ENCODE peak calls at places on chromosomes 16 and 17, in five cellular contexts. H, S, X, V and A are unnamed samples.

GRCh38 chr17:34565715-34566114 is 13.7 kb upstream of the TMEM132E start:
- DNase-seq in H (no peak), X (no peak), V (no peak), S (no peak), A (no peak)

GRCh38 chr17:15496735-15497134 is 29.3 kb upstream of the CDRT4 start:
- DNase-seq in X (no peak), S (no peak), V (no peak), H (no peak), A (no peak)

GRCh38 chr17:64155751-64156544 is 26.0 kb upstream of the ERN1 start:
- DNase-seq in X (peak; percentile 85), S (peak; percentile 45), H (peak; percentile 57), V (no peak), A (peak; percentile 56)

GRCh38 chr17:35082073-35082657 is 18.7 kb upstream of the RFFL start:
- DNase-seq in H (no peak), X (no peak), V (no peak), S (peak; percentile 90), A (no peak)

GRCh38 chr17:74351552-74352210 is 10.0 kb downstream of the BTBD17 start:
- DNase-seq in X (no peak), S (no peak), H (no peak), V (no peak), A (no peak)

GRCh38 chr17:56893503-56893902 is 20.3 kb downstream of the TRIM25 start:
- DNase-seq in X (no peak), H (no peak), S (no peak), V (no peak), A (no peak)

GRCh38 chr16:50797456-50797855 is 55.6 kb downstream of the CYLD start:
- DNase-seq in X (no peak), S (peak; percentile 13), V (no peak), H (no peak), A (no peak)

GRCh38 chr16:65543781-65544740 is 422.2 kb upstream of the CDH11 start:
- DNase-seq in H (no peak), V (no peak), X (no peak), S (no peak), A (no peak)

GRCh38 chr17:20063665-20064648 is 54.8 kb downstream of the SPECC1 start:
- DNase-seq in V (no peak), H (peak; percentile 94), X (peak; percentile 64), S (peak; percentile 88), A (peak; percentile 84)

GRCh38 chr16:89290887-89291286 is 73.4 kb downstream of the ZNF778 start:
- DNase-seq in H (no peak), S (no peak), X (no peak), V (no peak), A (no peak)

GRCh38 chr16:57498031-57498430 is 11.7 kb upstream of the DOK4 start:
- DNase-seq in H (no peak), X (no peak), V (no peak), S (no peak), A (no peak)

GRCh38 chr17:75645501-75645888 is 12.3 kb downstream of the SMIM5 start:
- DNase-seq in H (no peak), S (peak; percentile 54), X (no peak), V (no peak), A (no peak)

GRCh38 chr16:2385441-2385840 is 43.8 kb upstream of the CCNF start:
- DNase-seq in V (no peak), H (no peak), X (no peak), S (peak; percentile 54), A (no peak)

GRCh38 chr17:64683791-64684190 is 21.7 kb upstream of the SMURF2 start:
- DNase-seq in H (no peak), X (no peak), V (no peak), S (peak; percentile 35), A (no peak)

GRCh38 chr17:79114455-79115301 is 40.1 kb downstream of the ENGASE start:
- DNase-seq in V (no peak), H (no peak), S (no peak), X (peak; percentile 26), A (no peak)

GRCh38 chr17:1313270-1314005 is 34.0 kb downstream of the TRARG1 start:
- DNase-seq in V (no peak), X (no peak), H (no peak), S (no peak), A (no peak)

GRCh38 chr16:19933740-19934139 is 49.1 kb upstream of the GPRC5B start:
- DNase-seq in X (no peak), V (no peak), H (no peak), S (no peak), A (no peak)

GRCh38 chr16:68087688-68088087 is 2.5 kb downstream of the NFATC3 start:
- DNase-seq in H (no peak), S (no peak), X (no peak), V (no peak), A (no peak)

DNA sequence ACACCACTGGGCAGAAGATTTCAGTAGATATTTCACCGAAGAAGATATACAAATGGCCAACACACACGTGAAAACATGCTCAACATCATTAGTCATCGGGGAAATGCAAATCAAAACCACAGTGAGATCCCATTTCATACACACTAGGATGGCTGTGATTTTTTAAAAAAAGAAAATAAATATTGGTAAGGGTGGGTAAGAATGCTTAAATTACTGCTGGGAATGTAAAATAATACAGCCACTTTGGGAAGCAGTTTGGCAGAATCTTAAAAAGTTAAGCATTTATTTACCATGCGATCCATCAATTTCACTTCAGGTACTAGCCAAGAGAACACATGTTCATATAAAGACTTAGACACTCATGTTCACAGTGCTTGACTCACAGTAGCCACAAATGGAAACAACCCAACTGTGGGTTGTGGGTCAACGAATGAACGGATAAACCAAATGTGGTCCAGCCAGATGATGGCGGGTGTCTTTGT is 6.5 kb upstream of the C16orf74 start:
- DNase-seq in V (peak; percentile 72), H (no peak), S (peak; percentile 89), X (no peak), A (no peak)
- H3K4me1 ChIP-seq in V (peaks cover 78% of the 10 kb centered on the region), H (peaks cover 4% of the 10 kb centered on the region), S (peaks cover 18% of the 10 kb centered on the region), X (peaks cover 2% of the 10 kb centered on the region), A (no peaks in the 10 kb centered on the region)

GRCh38 chr17:77454560-77455095 is 313.9 kb downstream of the SEC14L1 start:
- DNase-seq in H (no peak), V (peak; percentile 77), X (no peak), S (no peak), A (no peak)
- H3K4me1 ChIP-seq in H (peaks cover 88% of the 10 kb centered on the region), V (peaks cover 79% of the 10 kb centered on the region), X (peaks cover 98% of the 10 kb centered on the region), S (peaks cover 43% of the 10 kb centered on the region), A (peaks cover 69% of the 10 kb centered on the region)

GRCh38 chr16:997440-998051 is 16.0 kb downstream of the SOX8 start:
- DNase-seq in V (no peak), H (peak; percentile 35), S (peak; percentile 48), X (peak; percentile 60), A (no peak)

GRCh38 chr16:995783-996182 is 14.2 kb downstream of the SOX8 start:
- DNase-seq in X (no peak), H (no peak), V (no peak), S (no peak), A (no peak)

GRCh38 chr16:995087-995486 is 13.5 kb downstream of the SOX8 start:
- DNase-seq in H (no peak), S (peak; percentile 43), V (no peak), X (no peak), A (no peak)

GRCh38 chr16:998211-998610 is 16.6 kb downstream of the SOX8 start:
- DNase-seq in X (no peak), H (no peak), V (no peak), S (no peak), A (no peak)

GRCh38 chr16:996672-997071 is 15.1 kb downstream of the SOX8 start:
- DNase-seq in H (no peak), X (no peak), V (no peak), S (no peak), A (no peak)
- H3K4me1 ChIP-seq in H (peaks cover 13% of the 10 kb centered on the region), X (peaks cover 13% of the 10 kb centered on the region), V (no peaks in the 10 kb centered on the region), S (no peaks in the 10 kb centered on the region), A (no peaks in the 10 kb centered on the region)

GRCh38 chr16:87466975-87467501 is 25.8 kb downstream of the ZCCHC14 start:
- DNase-seq in V (no peak), X (no peak), H (no peak), S (no peak), A (no peak)
- H3K4me1 ChIP-seq in V (no peaks in the 10 kb centered on the region), X (peaks cover 96% of the 10 kb centered on the region), H (peaks cover 74% of the 10 kb centered on the region), S (peaks cover 37% of the 10 kb centered on the region), A (peaks cover 5% of the 10 kb centered on the region)

GRCh38 chr17:28726912-28727726 is 1.1 kb upstream of the TLCD1 start:
- DNase-seq in H (peak; percentile 95), S (peak; percentile 91), V (peak; percentile 97), X (peak; percentile 90), A (peak; percentile 96)
- H3K4me1 ChIP-seq in H (peaks cover 23% of the 10 kb centered on the region), S (peaks cover 17% of the 10 kb centered on the region), V (peaks cover 56% of the 10 kb centered on the region), X (peaks cover 44% of the 10 kb centered on the region), A (peaks cover 12% of the 10 kb centered on the region)

GRCh38 chr17:40608061-40608581 is 39.5 kb downstream of the SMARCE1 start:
- DNase-seq in H (no peak), X (no peak), S (no peak), V (no peak), A (no peak)

GRCh38 chr17:40612510-40613244 is 34.9 kb downstream of the SMARCE1 start:
- DNase-seq in H (no peak), S (no peak), V (no peak), X (no peak), A (no peak)

GRCh38 chr17:40607641-40608040 is 40.0 kb downstream of the SMARCE1 start:
- DNase-seq in S (no peak), V (no peak), X (no peak), H (no peak), A (no peak)

GRCh38 chr17:40611840-40612509 is 35.6 kb downstream of the SMARCE1 start:
- DNase-seq in H (no peak), V (no peak), X (no peak), S (no peak), A (no peak)

DNA sequence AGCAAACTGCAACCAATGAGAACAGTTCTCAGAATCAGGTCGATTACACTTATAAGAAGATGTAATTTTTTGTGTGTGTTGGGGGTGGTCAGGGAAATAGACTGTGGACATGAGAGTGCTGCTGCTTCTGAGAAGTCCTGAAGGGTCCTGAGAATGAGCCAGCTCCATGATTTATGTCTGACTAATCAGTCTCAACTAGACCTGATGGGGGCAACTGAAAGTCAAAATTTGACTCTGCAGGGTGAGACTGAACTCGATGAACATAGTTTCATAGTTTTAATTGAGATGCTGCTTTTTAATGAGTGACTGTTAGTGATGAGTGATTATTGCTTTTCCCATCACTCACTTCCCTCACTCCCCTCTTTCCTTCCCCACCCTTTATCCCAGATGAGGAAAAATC is 37.3 kb downstream of the SMARCE1 start:
- DNase-seq in V (no peak), S (no peak), X (no peak), H (no peak), A (no peak)
- H3K4me1 ChIP-seq in V (no peaks in the 10 kb centered on the region), S (no peaks in the 10 kb centered on the region), X (peaks cover 5% of the 10 kb centered on the region), H (no peaks in the 10 kb centered on the region), A (no peaks in the 10 kb centered on the region)

GRCh38 chr17:82011617-82012481 is 10.8 kb downstream of the CENPX start:
- DNase-seq in X (no peak), H (no peak), S (no peak), V (no peak), A (no peak)
- H3K4me1 ChIP-seq in X (peaks cover 43% of the 10 kb centered on the region), H (peaks cover 32% of the 10 kb centered on the region), S (peaks cover under 1% of the 10 kb centered on the region), V (no peaks in the 10 kb centered on the region), A (no peaks in the 10 kb centered on the region)